ENCODE peak calls at places on chromosome 7, in five cellular contexts. One of them, this sample, is unnamed.

GRCh38 chr7:39589323-39590111 is 23.3 kb downstream of the YAE1 start:
- DNase-seq in H9: peak
- DNase-seq in IMR-90: peak
- DNase-seq in WERI-Rb-1: no peak
- DNase-seq in psoas muscle: no peak
- DNase-seq in this sample: no peak

GRCh38 chr7:40874756-40875155 is 740.0 kb downstream of the SUGCT start:
- DNase-seq in H9: no peak
- DNase-seq in IMR-90: no peak
- DNase-seq in WERI-Rb-1: no peak
- DNase-seq in psoas muscle: no peak
- DNase-seq in this sample: no peak

GRCh38 chr7:133310232-133310852 is 57.5 kb downstream of the EXOC4 start:
- DNase-seq in H9: no peak
- DNase-seq in IMR-90: peak
- DNase-seq in WERI-Rb-1: no peak
- DNase-seq in psoas muscle: no peak
- DNase-seq in this sample: no peak

GRCh38 chr7:131292141-131292905 is 35.4 kb upstream of the MKLN1 start:
- DNase-seq in H9: no peak
- DNase-seq in IMR-90: no peak
- DNase-seq in WERI-Rb-1: no peak
- DNase-seq in psoas muscle: no peak
- DNase-seq in this sample: no peak

GRCh38 chr7:135728136-135728669 is at the start of gene SLC13A4:
- DNase-seq in H9: peak
- DNase-seq in IMR-90: no peak
- DNase-seq in WERI-Rb-1: no peak
- DNase-seq in psoas muscle: no peak
- DNase-seq in this sample: no peak

GRCh38 chr7:19177269-19177668 is 32.0 kb upstream of the FERD3L start:
- DNase-seq in H9: no peak
- DNase-seq in IMR-90: no peak
- DNase-seq in WERI-Rb-1: no peak
- DNase-seq in psoas muscle: no peak
- DNase-seq in this sample: no peak

GRCh38 chr7:92835851-92836488 is 403 bp downstream of the CDK6 start:
- DNase-seq in H9: no peak
- DNase-seq in IMR-90: no peak
- DNase-seq in WERI-Rb-1: no peak
- DNase-seq in psoas muscle: peak
- DNase-seq in this sample: no peak

GRCh38 chr7:96676901-96677300 is 32.7 kb downstream of the SEM1 start:
- DNase-seq in H9: no peak
- DNase-seq in IMR-90: no peak
- DNase-seq in WERI-Rb-1: peak
- DNase-seq in psoas muscle: no peak
- DNase-seq in this sample: no peak

GRCh38 chr7:39621261-39621660 is 2.1 kb upstream of the RALA start:
- DNase-seq in H9: no peak
- DNase-seq in IMR-90: peak
- DNase-seq in WERI-Rb-1: no peak
- DNase-seq in psoas muscle: no peak
- DNase-seq in this sample: no peak

GRCh38 chr7:143485500-143485899 is 7.8 kb downstream of the TAS2R41 start:
- DNase-seq in H9: no peak
- DNase-seq in IMR-90: peak
- DNase-seq in WERI-Rb-1: no peak
- DNase-seq in psoas muscle: no peak
- DNase-seq in this sample: no peak

GRCh38 chr7:88153378-88153777 is 66.5 kb downstream of the SRI start:
- DNase-seq in H9: no peak
- DNase-seq in IMR-90: no peak
- DNase-seq in WERI-Rb-1: no peak
- DNase-seq in psoas muscle: no peak
- DNase-seq in this sample: no peak

GRCh38 chr7:50988465-50988864 is 205.8 kb upstream of the GRB10 start:
- DNase-seq in H9: no peak
- DNase-seq in IMR-90: no peak
- DNase-seq in WERI-Rb-1: no peak
- DNase-seq in psoas muscle: no peak
- DNase-seq in this sample: no peak

GRCh38 chr7:128697301-128697905 is 25.3 kb downstream of the GARIN1A start:
- DNase-seq in H9: peak
- DNase-seq in IMR-90: peak
- DNase-seq in WERI-Rb-1: no peak
- DNase-seq in psoas muscle: peak
- DNase-seq in this sample: no peak
- TF ChIP-seq CTCF in H9: peak
- TF ChIP-seq CTCF in IMR-90: peak
- TF ChIP-seq CTCF in WERI-Rb-1: no peak
- TF ChIP-seq CTCF in psoas muscle: no peak
- TF ChIP-seq CTCF in this sample: peak

GRCh38 chr7:139168480-139168879 is 59.0 kb upstream of the ZC3HAV1 start:
- DNase-seq in H9: no peak
- DNase-seq in IMR-90: no peak
- DNase-seq in WERI-Rb-1: no peak
- DNase-seq in psoas muscle: no peak
- DNase-seq in this sample: no peak
- TF ChIP-seq CTCF in H9: no peak
- TF ChIP-seq CTCF in IMR-90: no peak
- TF ChIP-seq CTCF in WERI-Rb-1: no peak
- TF ChIP-seq CTCF in psoas muscle: no peak
- TF ChIP-seq CTCF in this sample: no peak

GRCh38 chr7:52168085-52168484 is 851.5 kb upstream of the COBL start:
- DNase-seq in H9: peak
- DNase-seq in IMR-90: no peak
- DNase-seq in WERI-Rb-1: peak
- DNase-seq in psoas muscle: no peak
- DNase-seq in this sample: no peak
- TF ChIP-seq CTCF in H9: peak
- TF ChIP-seq CTCF in IMR-90: no peak
- TF ChIP-seq CTCF in WERI-Rb-1: peak
- TF ChIP-seq CTCF in psoas muscle: no peak
- TF ChIP-seq CTCF in this sample: peak

GRCh38 chr7:29890251-29890650 is 83.9 kb downstream of the WIPF3 start:
- DNase-seq in H9: no peak
- DNase-seq in IMR-90: no peak
- DNase-seq in WERI-Rb-1: no peak
- DNase-seq in psoas muscle: no peak
- DNase-seq in this sample: no peak

GRCh38 chr7:29885626-29886025 is 79.3 kb downstream of the WIPF3 start:
- DNase-seq in H9: no peak
- DNase-seq in IMR-90: no peak
- DNase-seq in WERI-Rb-1: no peak
- DNase-seq in psoas muscle: no peak
- DNase-seq in this sample: peak

GRCh38 chr7:29886827-29887226 is 80.5 kb downstream of the WIPF3 start:
- DNase-seq in H9: no peak
- DNase-seq in IMR-90: no peak
- DNase-seq in WERI-Rb-1: no peak
- DNase-seq in psoas muscle: no peak
- DNase-seq in this sample: no peak

GRCh38 chr7:29889288-29889687 is 83.0 kb downstream of the WIPF3 start:
- DNase-seq in H9: no peak
- DNase-seq in IMR-90: no peak
- DNase-seq in WERI-Rb-1: no peak
- DNase-seq in psoas muscle: no peak
- DNase-seq in this sample: no peak

GRCh38 chr7:29888006-29888405 is 81.7 kb downstream of the WIPF3 start:
- DNase-seq in H9: no peak
- DNase-seq in IMR-90: no peak
- DNase-seq in WERI-Rb-1: no peak
- DNase-seq in psoas muscle: no peak
- DNase-seq in this sample: no peak
- TF ChIP-seq CTCF in H9: no peak
- TF ChIP-seq CTCF in IMR-90: no peak
- TF ChIP-seq CTCF in WERI-Rb-1: no peak
- TF ChIP-seq CTCF in psoas muscle: no peak
- TF ChIP-seq CTCF in this sample: no peak

GRCh38 chr7:30286749-30287148 is 2.4 kb downstream of the ZNRF2 start:
- DNase-seq in H9: no peak
- DNase-seq in IMR-90: no peak
- DNase-seq in WERI-Rb-1: no peak
- DNase-seq in psoas muscle: no peak
- DNase-seq in this sample: no peak

GRCh38 chr7:30285531-30286284 is 1.3 kb downstream of the ZNRF2 start:
- DNase-seq in H9: peak
- DNase-seq in IMR-90: peak
- DNase-seq in WERI-Rb-1: no peak
- DNase-seq in psoas muscle: peak
- DNase-seq in this sample: no peak

GRCh38 chr7:30284298-30285066 is at the start of gene ZNRF2:
- DNase-seq in H9: peak
- DNase-seq in IMR-90: peak
- DNase-seq in WERI-Rb-1: peak
- DNase-seq in psoas muscle: peak
- DNase-seq in this sample: peak

GRCh38 chr7:30282735-30283134 is 1.7 kb upstream of the ZNRF2 start:
- DNase-seq in H9: no peak
- DNase-seq in IMR-90: no peak
- DNase-seq in WERI-Rb-1: no peak
- DNase-seq in psoas muscle: no peak
- DNase-seq in this sample: no peak

DNA sequence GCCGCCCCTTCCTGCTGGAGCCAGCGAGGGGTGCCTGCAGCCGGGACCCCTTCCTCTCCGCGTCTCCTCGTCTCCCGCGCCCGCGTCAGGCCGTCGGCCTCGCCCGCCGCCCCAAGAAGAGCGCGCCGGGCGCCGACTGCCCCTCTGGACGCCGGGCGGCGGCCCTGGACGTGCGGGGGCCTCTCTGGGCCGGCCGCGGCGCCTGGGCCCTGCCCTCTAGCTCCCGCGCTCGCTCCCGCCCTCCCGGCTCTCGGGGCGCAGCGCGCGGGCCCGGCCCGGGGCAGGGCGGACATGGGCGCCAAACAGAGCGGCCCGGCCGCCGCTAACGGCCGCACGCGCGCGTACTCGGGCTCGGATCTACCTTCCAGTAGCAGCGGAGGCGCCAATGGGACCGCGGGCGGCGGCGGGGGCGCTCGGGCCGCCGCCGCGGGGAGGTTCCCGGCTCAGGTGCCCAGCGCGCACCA is 702 bp downstream of the ZNRF2 start:
- DNase-seq in H9: no peak
- DNase-seq in IMR-90: peak
- DNase-seq in WERI-Rb-1: no peak
- DNase-seq in psoas muscle: peak
- DNase-seq in this sample: no peak
- TF ChIP-seq CTCF in H9: no peak
- TF ChIP-seq CTCF in IMR-90: no peak
- TF ChIP-seq CTCF in WERI-Rb-1: no peak
- TF ChIP-seq CTCF in psoas muscle: no peak
- TF ChIP-seq CTCF in this sample: no peak

This sample was measured in type B pancreatic cell.